ENCODE peak calls at places on chromosomes 16 and 17, in seven cellular contexts. Z is LHCN-M2, F is 8988T, C is small intestine, S is NCI-H774, J is frontal cortex, Q is NCI-H1694. E is an unnamed sample.
A peak's percentile ranks its signal among the peaks of the same experiment; 100 is the strongest.

GRCh38 chr16:90034504-90034903 is 15.2 kb upstream of the DBNDD1 start:
- DNase-seq in J (no peak), Q (no peak), C (no peak), F (no peak), S (no peak), Z (no peak), E (no peak)

GRCh38 chr17:2693561-2694380 is 17.8 kb downstream of the CLUH start:
- DNase-seq in J (peak; percentile 24), S (no peak), Z (no peak), F (peak; percentile 27), Q (no peak), C (peak; percentile 32), E (no peak)

GRCh38 chr17:60579090-60579489 is 20.9 kb upstream of the PPM1D start:
- DNase-seq in Q (no peak), C (no peak), Z (no peak), J (no peak), F (no peak), S (no peak), E (no peak)

GRCh38 chr17:33121272-33121671 is 129.6 kb downstream of the SPACA3 start:
- DNase-seq in Q (no peak), J (no peak), S (no peak), C (no peak), Z (no peak), F (no peak), E (no peak)

GRCh38 chr17:77424585-77425344 is 284.0 kb downstream of the SEC14L1 start:
- DNase-seq in F (no peak), J (peak; percentile 51), C (no peak), S (no peak), Z (peak; percentile 82), Q (no peak), E (no peak)

GRCh38 chr16:82664181-82664580 is 37.4 kb downstream of the CDH13 start:
- DNase-seq in F (no peak), Q (no peak), C (no peak), S (no peak), Z (no peak), J (no peak), E (no peak)

GRCh38 chr16:89696598-89697128 is 4.8 kb downstream of the SPATA2L start:
- DNase-seq in J (no peak), F (peak; percentile 61), Z (no peak), S (no peak), Q (no peak), C (no peak), E (no peak)

GRCh38 chr17:7380855-7381683 is at the start of gene TNK1:
- DNase-seq in F (no peak), Z (no peak), Q (no peak), C (peak; percentile 85), S (no peak), J (peak; percentile 30), E (no peak)

GRCh38 chr17:1931759-1932579 is 93.2 kb downstream of the RTN4RL1 start:
- DNase-seq in J (no peak), Z (no peak), F (no peak), Q (peak; percentile 62), S (peak; percentile 11), C (peak; percentile 15), E (no peak)

GRCh38 chr16:54821731-54822130 is 108.9 kb upstream of the IRX5 start:
- DNase-seq in J (no peak), Z (peak; percentile 25), C (no peak), F (no peak), S (no peak), Q (no peak), E (no peak)

GRCh38 chr17:2047590-2047989 is 5.8 kb downstream of the OVCA2 start:
- DNase-seq in S (no peak), C (no peak), Z (no peak), J (no peak), F (no peak), Q (no peak), E (no peak)

GRCh38 chr16:16016388-16016964 is 67.1 kb downstream of the ABCC1 start:
- DNase-seq in C (no peak), S (no peak), J (no peak), Q (no peak), F (no peak), Z (no peak), E (no peak)

GRCh38 chr17:66655861-66656260 is 179.1 kb upstream of the CACNG5 start:
- DNase-seq in C (no peak), J (no peak), Q (no peak), F (no peak), Z (peak; percentile 71), S (no peak), E (no peak)

GRCh38 chr17:39177256-39177655 is 11.3 kb upstream of the ARL5C start:
- DNase-seq in Q (no peak), Z (no peak), J (no peak), F (no peak), C (no peak), S (no peak), E (no peak)